ENCODE peak calls at places on chromosome 11, in five cellular contexts. One of them, this sample, is unnamed.
A peak's percentile ranks its signal among the peaks of the same experiment; 100 is the strongest.

GRCh38 chr11:131423715-131424114 is 53.3 kb downstream of the NTM start:
- DNase-seq in nephron progenitor cell: no peak
- DNase-seq in cardiac fibroblast: no peak
- DNase-seq in adrenal gland: no peak
- DNase-seq in IMR-90: peak; percentile 7
- DNase-seq in this sample: no peak

GRCh38 chr11:117822522-117823033 is 2.0 kb downstream of the FXYD2 start:
- DNase-seq in nephron progenitor cell: no peak
- DNase-seq in IMR-90: no peak
- DNase-seq in cardiac fibroblast: no peak
- DNase-seq in adrenal gland: no peak
- DNase-seq in this sample: no peak

GRCh38 chr11:60125962-60126585 is 37.6 kb downstream of the MS4A2 start:
- DNase-seq in cardiac fibroblast: no peak
- DNase-seq in nephron progenitor cell: no peak
- DNase-seq in IMR-90: no peak
- DNase-seq in adrenal gland: no peak
- DNase-seq in this sample: peak; percentile 40

GRCh38 chr11:119547511-119547910 is 124.5 kb upstream of the THY1 start:
- DNase-seq in cardiac fibroblast: no peak
- DNase-seq in nephron progenitor cell: no peak
- DNase-seq in IMR-90: no peak
- DNase-seq in adrenal gland: no peak
- DNase-seq in this sample: no peak

GRCh38 chr11:46353706-46354105 is 6.4 kb downstream of the DGKZ start:
- DNase-seq in adrenal gland: no peak
- DNase-seq in nephron progenitor cell: no peak
- DNase-seq in IMR-90: peak; percentile 50
- DNase-seq in cardiac fibroblast: no peak
- DNase-seq in this sample: no peak

GRCh38 chr11:93526691-93527583 is 16.3 kb downstream of the SMCO4 start:
- DNase-seq in nephron progenitor cell: no peak
- DNase-seq in adrenal gland: no peak
- DNase-seq in IMR-90: no peak
- DNase-seq in cardiac fibroblast: no peak
- DNase-seq in this sample: no peak

GRCh38 chr11:61254403-61255025 is 13.5 kb downstream of the PGA5 start:
- DNase-seq in cardiac fibroblast: peak; percentile 75
- DNase-seq in adrenal gland: peak; percentile 67
- DNase-seq in nephron progenitor cell: peak; percentile 74
- DNase-seq in IMR-90: peak; percentile 52
- DNase-seq in this sample: peak; percentile 74

GRCh38 chr11:44808053-44808753 is 81.4 kb downstream of the TSPAN18 start:
- DNase-seq in nephron progenitor cell: no peak
- DNase-seq in IMR-90: no peak
- DNase-seq in adrenal gland: no peak
- DNase-seq in cardiac fibroblast: no peak
- DNase-seq in this sample: no peak

GRCh38 chr11:46333129-46333947 is 13.9 kb upstream of the DGKZ start:
- DNase-seq in cardiac fibroblast: no peak
- DNase-seq in IMR-90: no peak
- DNase-seq in adrenal gland: no peak
- DNase-seq in nephron progenitor cell: peak; percentile 56
- DNase-seq in this sample: no peak

GRCh38 chr11:67613960-67614715 is 7.4 kb downstream of the NDUFV1 start:
- DNase-seq in IMR-90: peak; percentile 13
- DNase-seq in nephron progenitor cell: peak; percentile 84
- DNase-seq in cardiac fibroblast: peak; percentile 48
- DNase-seq in adrenal gland: peak; percentile 54
- DNase-seq in this sample: peak; percentile 73

GRCh38 chr11:112085822-112086421 is 634 bp downstream of the TIMM8B start:
- DNase-seq in IMR-90: peak; percentile 17
- DNase-seq in cardiac fibroblast: peak; percentile 46
- DNase-seq in nephron progenitor cell: no peak
- DNase-seq in adrenal gland: peak; percentile 43
- DNase-seq in this sample: peak; percentile 0

GRCh38 chr11:87832216-87832615 is 343.0 kb downstream of the RAB38 start:
- DNase-seq in IMR-90: no peak
- DNase-seq in cardiac fibroblast: no peak
- DNase-seq in nephron progenitor cell: no peak
- DNase-seq in adrenal gland: no peak
- DNase-seq in this sample: no peak

GRCh38 chr11:16632295-16633200 is 105.9 kb upstream of the C11orf58 start:
- DNase-seq in adrenal gland: no peak
- DNase-seq in nephron progenitor cell: no peak
- DNase-seq in cardiac fibroblast: peak; percentile 17
- DNase-seq in IMR-90: peak; percentile 21
- DNase-seq in this sample: peak; percentile 28

GRCh38 chr11:10164621-10165020 is 129.4 kb downstream of the SBF2 start:
- DNase-seq in nephron progenitor cell: no peak
- DNase-seq in cardiac fibroblast: no peak
- DNase-seq in adrenal gland: no peak
- DNase-seq in IMR-90: peak; percentile 4
- DNase-seq in this sample: no peak

GRCh38 chr11:65390099-65390941 is 3.9 kb downstream of the FRMD8 start:
- DNase-seq in IMR-90: no peak
- DNase-seq in cardiac fibroblast: no peak
- DNase-seq in adrenal gland: peak; percentile 43
- DNase-seq in nephron progenitor cell: no peak
- DNase-seq in this sample: no peak

GRCh38 chr11:74466916-74467885 is at the start of gene KCNE3:
- DNase-seq in adrenal gland: peak; percentile 29
- DNase-seq in nephron progenitor cell: peak; percentile 54
- DNase-seq in cardiac fibroblast: peak; percentile 8
- DNase-seq in IMR-90: no peak
- DNase-seq in this sample: peak; percentile 13

GRCh38 chr11:77473001-77473800 is 693 bp downstream of the PAK1 start:
- DNase-seq in nephron progenitor cell: peak; percentile 80
- DNase-seq in cardiac fibroblast: no peak
- DNase-seq in adrenal gland: peak; percentile 43
- DNase-seq in IMR-90: no peak
- DNase-seq in this sample: peak; percentile 56

GRCh38 chr11:80204021-80204420 is 763.2 kb upstream of the TENM4 start:
- DNase-seq in IMR-90: no peak
- DNase-seq in nephron progenitor cell: no peak
- DNase-seq in cardiac fibroblast: no peak
- DNase-seq in adrenal gland: no peak
- DNase-seq in this sample: no peak

GRCh38 chr11:130050272-130050671 is 19.4 kb upstream of the APLP2 start:
- DNase-seq in cardiac fibroblast: no peak
- DNase-seq in nephron progenitor cell: no peak
- DNase-seq in IMR-90: peak; percentile 58
- DNase-seq in adrenal gland: no peak
- DNase-seq in this sample: no peak
- TF ChIP-seq CTCF in cardiac fibroblast: no peak
- TF ChIP-seq CTCF in nephron progenitor cell: no peak
- TF ChIP-seq CTCF in IMR-90: no peak
- TF ChIP-seq CTCF in adrenal gland: no peak
- TF ChIP-seq CTCF in this sample: no peak

GRCh38 chr11:2298795-2299747 is 2.6 kb downstream of the C11orf21 start:
- DNase-seq in nephron progenitor cell: peak; percentile 47
- DNase-seq in IMR-90: no peak
- DNase-seq in cardiac fibroblast: peak; percentile 6
- DNase-seq in adrenal gland: peak; percentile 3
- DNase-seq in this sample: peak; percentile 69
- TF ChIP-seq CTCF in nephron progenitor cell: peak; percentile 43
- TF ChIP-seq CTCF in IMR-90: peak; percentile 14
- TF ChIP-seq CTCF in cardiac fibroblast: peak; percentile 7
- TF ChIP-seq CTCF in adrenal gland: peak; percentile 13
- TF ChIP-seq CTCF in this sample: peak; percentile 66

GRCh38 chr11:17722000-17722643 is 2.8 kb downstream of the MYOD1 start:
- DNase-seq in cardiac fibroblast: peak; percentile 33
- DNase-seq in adrenal gland: no peak
- DNase-seq in IMR-90: peak; percentile 11
- DNase-seq in nephron progenitor cell: peak; percentile 46
- DNase-seq in this sample: peak; percentile 53
- TF ChIP-seq CTCF in cardiac fibroblast: peak; percentile 68
- TF ChIP-seq CTCF in adrenal gland: no peak
- TF ChIP-seq CTCF in IMR-90: peak; percentile 40
- TF ChIP-seq CTCF in nephron progenitor cell: peak; percentile 39
- TF ChIP-seq CTCF in this sample: no peak

DNA sequence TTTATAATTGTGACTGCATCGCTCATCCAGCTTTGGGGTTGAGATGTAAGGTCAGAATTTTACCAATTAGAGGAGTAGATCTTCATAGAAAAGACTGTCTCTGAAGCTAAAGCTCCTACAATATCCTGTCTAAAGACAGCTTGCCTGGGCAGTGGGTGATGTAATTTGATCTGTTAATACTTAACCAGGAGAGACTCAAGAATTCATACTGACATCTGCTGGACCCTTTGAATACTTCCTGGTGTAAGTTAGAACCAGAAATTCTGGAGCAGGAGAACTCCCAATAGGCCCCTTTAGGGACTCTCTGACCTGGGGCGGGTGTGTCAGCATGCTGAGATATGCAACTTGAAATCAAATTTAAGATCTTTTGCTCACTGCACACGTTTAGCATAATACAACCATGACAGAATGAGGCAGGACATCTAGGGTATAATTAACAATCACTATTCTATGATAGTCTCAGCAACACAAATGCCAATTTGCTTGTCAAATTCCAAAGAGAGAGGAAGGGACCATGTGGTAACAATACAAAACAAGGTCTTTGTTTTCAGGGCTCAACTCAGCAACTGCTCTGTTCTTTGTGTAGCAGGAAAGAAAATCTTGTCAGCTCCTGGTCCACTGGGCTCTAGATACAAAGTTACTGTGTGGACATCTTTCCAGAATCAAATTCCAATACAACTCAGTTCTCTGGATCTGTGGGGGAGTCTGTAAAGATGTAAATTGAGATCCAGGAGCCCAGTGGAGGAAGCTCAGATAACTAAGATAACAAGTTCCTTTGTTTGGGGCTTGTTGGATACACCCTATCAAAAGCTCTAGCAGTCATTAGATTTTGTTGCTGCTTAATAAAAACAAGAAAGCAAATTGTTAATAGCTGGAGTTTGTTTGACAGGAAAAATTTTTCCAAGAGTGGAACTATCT is 144.0 kb downstream of the INSC start:
- DNase-seq in nephron progenitor cell: no peak
- DNase-seq in IMR-90: peak; percentile 34
- DNase-seq in cardiac fibroblast: peak; percentile 32
- DNase-seq in adrenal gland: no peak
- DNase-seq in this sample: peak; percentile 40
- TF ChIP-seq CTCF in nephron progenitor cell: no peak
- TF ChIP-seq CTCF in IMR-90: peak; percentile 13
- TF ChIP-seq CTCF in cardiac fibroblast: no peak
- TF ChIP-seq CTCF in adrenal gland: no peak
- TF ChIP-seq CTCF in this sample: no peak